ENCODE peak calls at places on chromosomes 11 and 22, in six cellular contexts. One of them, this sample, is unnamed.

GRCh38 chr11:117921456-117921855 is 7.7 kb downstream of the TMPRSS13 start:
- DNase-seq in stomach: no peak
- DNase-seq in A549: no peak
- DNase-seq in pancreas: no peak
- DNase-seq in MM.1S: no peak
- DNase-seq in mesendoderm: no peak
- DNase-seq in this sample: peak

GRCh38 chr11:15113381-15113780 is 1.3 kb upstream of the INSC start:
- DNase-seq in stomach: no peak
- DNase-seq in A549: no peak
- DNase-seq in pancreas: no peak
- DNase-seq in MM.1S: peak
- DNase-seq in mesendoderm: no peak
- DNase-seq in this sample: peak

GRCh38 chr11:57585301-57585700 is 12.2 kb upstream of the SERPING1 start:
- DNase-seq in stomach: no peak
- DNase-seq in A549: no peak
- DNase-seq in pancreas: no peak
- DNase-seq in MM.1S: peak
- DNase-seq in mesendoderm: no peak
- DNase-seq in this sample: peak

GRCh38 chr11:2928605-2929510 is at the start of gene PHLDA2:
- DNase-seq in stomach: peak
- DNase-seq in A549: peak
- DNase-seq in pancreas: peak
- DNase-seq in MM.1S: no peak
- DNase-seq in mesendoderm: peak
- DNase-seq in this sample: peak

GRCh38 chr11:44746894-44747293 is 20.1 kb downstream of the TSPAN18 start:
- DNase-seq in stomach: no peak
- DNase-seq in A549: no peak
- DNase-seq in pancreas: no peak
- DNase-seq in MM.1S: no peak
- DNase-seq in mesendoderm: no peak
- DNase-seq in this sample: no peak

GRCh38 chr11:28966951-28967350 is 858.8 kb downstream of the METTL15 start:
- DNase-seq in stomach: no peak
- DNase-seq in A549: no peak
- DNase-seq in pancreas: no peak
- DNase-seq in MM.1S: no peak
- DNase-seq in mesendoderm: no peak
- DNase-seq in this sample: no peak

GRCh38 chr11:64271339-64272132 is 12.9 kb downstream of the BAD start:
- DNase-seq in stomach: peak
- DNase-seq in A549: peak
- DNase-seq in pancreas: peak
- DNase-seq in MM.1S: peak
- DNase-seq in mesendoderm: peak
- DNase-seq in this sample: peak

GRCh38 chr11:47305734-47306483 is 36.0 kb downstream of the MADD start:
- DNase-seq in stomach: no peak
- DNase-seq in A549: no peak
- DNase-seq in pancreas: peak
- DNase-seq in MM.1S: no peak
- DNase-seq in mesendoderm: no peak
- DNase-seq in this sample: no peak

GRCh38 chr11:12125609-12126149 is 15.3 kb downstream of the MICAL2 start:
- DNase-seq in stomach: no peak
- DNase-seq in A549: no peak
- DNase-seq in pancreas: no peak
- DNase-seq in MM.1S: no peak
- DNase-seq in mesendoderm: no peak
- DNase-seq in this sample: no peak

GRCh38 chr11:22657101-22657694 is 9.2 kb upstream of the GAS2 start:
- DNase-seq in stomach: no peak
- DNase-seq in A549: no peak
- DNase-seq in pancreas: no peak
- DNase-seq in MM.1S: no peak
- DNase-seq in mesendoderm: peak
- DNase-seq in this sample: no peak

GRCh38 chr11:44585421-44585820 is 20.0 kb downstream of the CD82 start:
- DNase-seq in stomach: no peak
- DNase-seq in A549: no peak
- DNase-seq in pancreas: no peak
- DNase-seq in MM.1S: no peak
- DNase-seq in mesendoderm: no peak
- DNase-seq in this sample: no peak

GRCh38 chr11:68998390-68998911 is 14.6 kb downstream of the MRGPRF start:
- DNase-seq in stomach: no peak
- DNase-seq in A549: no peak
- DNase-seq in pancreas: no peak
- DNase-seq in MM.1S: no peak
- DNase-seq in mesendoderm: no peak
- DNase-seq in this sample: peak

GRCh38 chr11:86193297-86194095 is 51.1 kb upstream of the EED start:
- DNase-seq in stomach: peak
- DNase-seq in A549: peak
- DNase-seq in pancreas: no peak
- DNase-seq in MM.1S: peak
- DNase-seq in mesendoderm: peak
- DNase-seq in this sample: peak

GRCh38 chr11:111694851-111695250 is 71.3 kb downstream of the PPP2R1B start:
- DNase-seq in stomach: no peak
- DNase-seq in A549: no peak
- DNase-seq in pancreas: no peak
- DNase-seq in MM.1S: no peak
- DNase-seq in mesendoderm: no peak
- DNase-seq in this sample: no peak

GRCh38 chr22:29994941-29995340 is 85.3 kb upstream of the HORMAD2 start:
- DNase-seq in stomach: no peak
- DNase-seq in A549: no peak
- DNase-seq in pancreas: no peak
- DNase-seq in MM.1S: no peak
- DNase-seq in mesendoderm: no peak
- DNase-seq in this sample: no peak

GRCh38 chr22:32900856-32901255 is 99.4 kb downstream of the TIMP3 start:
- DNase-seq in stomach: no peak
- DNase-seq in A549: no peak
- DNase-seq in pancreas: no peak
- DNase-seq in MM.1S: no peak
- DNase-seq in mesendoderm: no peak
- DNase-seq in this sample: no peak

GRCh38 chr11:120658071-120658423 is 146.5 kb downstream of the GRIK4 start:
- DNase-seq in stomach: no peak
- DNase-seq in A549: no peak
- DNase-seq in pancreas: no peak
- DNase-seq in MM.1S: peak
- DNase-seq in mesendoderm: no peak
- DNase-seq in this sample: no peak

GRCh38 chr11:8025123-8025522 is 38.0 kb downstream of the EIF3F start:
- DNase-seq in stomach: no peak
- DNase-seq in A549: no peak
- DNase-seq in pancreas: no peak
- DNase-seq in MM.1S: no peak
- DNase-seq in mesendoderm: no peak
- DNase-seq in this sample: no peak

GRCh38 chr22:40588726-40589125 is 47.8 kb downstream of the MRTFA start:
- DNase-seq in stomach: no peak
- DNase-seq in A549: no peak
- DNase-seq in pancreas: no peak
- DNase-seq in MM.1S: no peak
- DNase-seq in mesendoderm: no peak
- DNase-seq in this sample: no peak

GRCh38 chr22:38755155-38755910 is 465 bp downstream of the SUN2 start:
- DNase-seq in stomach: peak
- DNase-seq in A549: peak
- DNase-seq in pancreas: peak
- DNase-seq in MM.1S: peak
- DNase-seq in mesendoderm: peak
- DNase-seq in this sample: peak

GRCh38 chr11:298406-299065 is 790 bp downstream of the IFITM5 start:
- DNase-seq in stomach: no peak
- DNase-seq in A549: no peak
- DNase-seq in pancreas: peak
- DNase-seq in MM.1S: no peak
- DNase-seq in mesendoderm: no peak
- DNase-seq in this sample: peak

GRCh38 chr11:120554771-120555432 is 43.4 kb downstream of the GRIK4 start:
- DNase-seq in stomach: no peak
- DNase-seq in A549: no peak
- DNase-seq in pancreas: no peak
- DNase-seq in MM.1S: peak
- DNase-seq in mesendoderm: peak
- DNase-seq in this sample: peak

GRCh38 chr11:130726234-130726559 is 190.1 kb downstream of the SNX19 start:
- DNase-seq in stomach: no peak
- DNase-seq in A549: no peak
- DNase-seq in pancreas: no peak
- DNase-seq in MM.1S: no peak
- DNase-seq in mesendoderm: no peak
- DNase-seq in this sample: no peak

DNA sequence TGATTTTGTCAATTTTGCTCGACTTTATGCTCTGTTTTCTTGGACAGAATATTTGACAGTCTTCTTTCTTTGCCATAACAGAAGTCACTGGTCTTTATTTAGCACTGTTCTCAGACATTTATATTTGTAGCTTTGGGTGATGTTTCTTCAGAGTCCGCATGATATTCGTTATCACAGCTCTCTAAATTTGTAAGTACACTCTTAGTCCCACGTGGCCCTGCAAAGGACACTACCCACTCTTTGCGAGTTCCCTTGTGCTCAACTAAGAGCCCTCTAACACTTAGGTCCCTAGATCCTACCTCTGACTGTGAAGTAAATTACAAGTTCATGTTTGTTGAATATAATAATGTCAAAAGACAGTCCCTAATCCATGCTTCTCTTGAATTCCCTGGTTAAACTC is 651.9 kb downstream of the NTM start:
- DNase-seq in stomach: no peak
- DNase-seq in A549: no peak
- DNase-seq in pancreas: no peak
- DNase-seq in MM.1S: no peak
- DNase-seq in mesendoderm: no peak
- DNase-seq in this sample: no peak
- H3K4me3 ChIP-seq in stomach: no peak
- H3K4me3 ChIP-seq in A549: no peak
- H3K4me3 ChIP-seq in pancreas: no peak
- H3K4me3 ChIP-seq in MM.1S: no peak
- H3K4me3 ChIP-seq in mesendoderm: no peak
- H3K4me3 ChIP-seq in this sample: no peak

GRCh38 chr11:123430736-123431356 is 777 bp downstream of the GRAMD1B start:
- DNase-seq in stomach: peak
- DNase-seq in A549: peak
- DNase-seq in pancreas: peak
- DNase-seq in MM.1S: no peak
- DNase-seq in mesendoderm: peak
- DNase-seq in this sample: peak

GRCh38 chr11:123434262-123434661 is 4.2 kb downstream of the GRAMD1B start:
- DNase-seq in stomach: no peak
- DNase-seq in A549: peak
- DNase-seq in pancreas: no peak
- DNase-seq in MM.1S: peak
- DNase-seq in mesendoderm: peak
- DNase-seq in this sample: no peak

GRCh38 chr11:123429336-123429735 is 733 bp upstream of the GRAMD1B start:
- DNase-seq in stomach: no peak
- DNase-seq in A549: no peak
- DNase-seq in pancreas: no peak
- DNase-seq in MM.1S: no peak
- DNase-seq in mesendoderm: no peak
- DNase-seq in this sample: no peak

GRCh38 chr11:123429851-123430735 is at the start of gene GRAMD1B:
- DNase-seq in stomach: peak
- DNase-seq in A549: peak
- DNase-seq in pancreas: peak
- DNase-seq in MM.1S: peak
- DNase-seq in mesendoderm: peak
- DNase-seq in this sample: peak

DNA sequence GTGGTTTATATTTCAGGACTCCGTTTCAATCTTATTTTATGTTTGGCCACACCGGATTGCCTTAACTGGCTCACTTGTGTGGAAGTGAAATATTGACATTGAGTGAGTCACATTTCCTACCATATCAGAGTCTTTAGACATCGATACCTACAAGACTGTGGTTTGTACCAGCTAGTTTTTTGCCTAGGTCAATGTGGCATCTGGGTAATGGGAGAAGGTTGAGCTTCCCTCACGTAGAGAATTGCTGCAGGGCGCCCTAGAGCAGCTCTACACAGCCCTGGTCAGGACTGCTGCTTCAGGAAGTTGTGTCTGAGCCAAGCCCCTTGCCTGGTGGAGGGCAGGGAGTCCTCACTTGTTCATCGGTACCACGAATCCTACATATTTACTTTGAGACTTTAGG is 1.6 kb downstream of the GRAMD1B start:
- DNase-seq in stomach: no peak
- DNase-seq in A549: peak
- DNase-seq in pancreas: no peak
- DNase-seq in MM.1S: no peak
- DNase-seq in mesendoderm: peak
- DNase-seq in this sample: no peak
- H3K4me3 ChIP-seq in stomach: peak
- H3K4me3 ChIP-seq in A549: peak
- H3K4me3 ChIP-seq in pancreas: no peak
- H3K4me3 ChIP-seq in MM.1S: no peak
- H3K4me3 ChIP-seq in mesendoderm: peak
- H3K4me3 ChIP-seq in this sample: peak

DNA sequence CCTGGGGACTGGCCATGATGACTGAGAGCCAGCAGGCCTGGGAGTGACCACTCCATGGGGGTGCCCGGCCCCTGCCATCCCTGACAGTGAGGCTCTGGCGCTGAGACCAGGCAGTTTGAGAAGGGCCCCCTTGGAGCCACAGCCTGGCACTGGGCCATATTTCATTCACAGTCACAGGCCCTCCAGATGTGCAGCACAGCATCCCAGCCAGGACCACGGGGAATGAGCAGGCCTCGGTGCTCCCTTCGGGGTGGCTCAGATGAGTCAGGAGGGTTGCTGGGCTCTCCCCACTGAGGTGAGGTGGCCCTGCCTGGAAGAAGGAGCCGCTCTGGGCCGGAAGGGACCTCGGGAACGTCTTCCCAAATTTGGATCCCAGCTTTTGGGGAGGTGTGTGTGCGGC is 53.0 kb downstream of the GRAMD4 start:
- DNase-seq in stomach: no peak
- DNase-seq in A549: no peak
- DNase-seq in pancreas: no peak
- DNase-seq in MM.1S: no peak
- DNase-seq in mesendoderm: no peak
- DNase-seq in this sample: no peak
- H3K4me3 ChIP-seq in stomach: no peak
- H3K4me3 ChIP-seq in A549: no peak
- H3K4me3 ChIP-seq in pancreas: no peak
- H3K4me3 ChIP-seq in MM.1S: no peak
- H3K4me3 ChIP-seq in mesendoderm: no peak
- H3K4me3 ChIP-seq in this sample: no peak

DNA sequence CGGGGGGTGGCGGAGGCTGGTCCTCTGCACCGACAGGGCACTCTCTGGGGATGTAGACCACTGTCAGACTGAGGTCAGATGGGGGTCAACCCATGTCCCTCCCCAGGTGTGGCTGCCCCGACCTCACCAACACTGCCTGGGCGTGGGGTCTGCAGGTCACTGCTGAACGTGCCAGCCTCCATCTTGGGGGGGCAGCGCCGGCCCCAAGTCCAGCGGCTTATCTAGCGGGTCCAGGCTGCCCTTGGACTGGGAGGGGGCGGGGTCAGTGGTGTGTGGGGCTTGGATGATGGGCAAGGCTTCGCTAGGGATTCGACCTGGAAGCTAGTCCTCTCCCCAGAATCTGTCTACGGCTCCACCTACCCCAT is 178.2 kb downstream of the IGLL1 start:
- DNase-seq in stomach: no peak
- DNase-seq in A549: no peak
- DNase-seq in pancreas: peak
- DNase-seq in MM.1S: no peak
- DNase-seq in mesendoderm: no peak
- DNase-seq in this sample: peak
- H3K4me3 ChIP-seq in stomach: peak
- H3K4me3 ChIP-seq in A549: peak
- H3K4me3 ChIP-seq in pancreas: peak
- H3K4me3 ChIP-seq in MM.1S: peak
- H3K4me3 ChIP-seq in mesendoderm: peak
- H3K4me3 ChIP-seq in this sample: no peak

This sample was measured in spleen.